ENCODE peak calls at places on chromosomes 4 and X, in five cellular contexts. O is astrocyte of the spinal cord; L is stimulated activated CD8-positive, alpha-beta memory T cell treated with anti-CD3 and anti-CD28 coated beads, Interleukin-15, amount 100 ng/mL, for 4 hours; Q is effector memory CD4-positive, alpha-beta T cell; S is IMR-90. F is an unnamed sample.

GRCh38 chr4:13903851-13904340 is 276.4 kb upstream of the BOD1L1 start:
- DNase-seq in O (peak), L (no peak), Q (no peak), S (no peak), F (no peak)

GRCh38 chr4:82948647-82949204 is 48.2 kb downstream of the THAP9 start:
- DNase-seq in O (peak), L (no peak), Q (no peak), S (peak), F (peak)

GRCh38 chr4:27524224-27524623 is 663.6 kb downstream of the STIM2 start:
- DNase-seq in O (no peak), L (no peak), Q (no peak), S (no peak), F (no peak)

GRCh38 chrX:14802943-14803710 is 69.7 kb downstream of the FANCB start:
- DNase-seq in O (no peak), L (no peak), Q (no peak), S (no peak), F (peak)

GRCh38 chr4:31391976-31392375 is 671.8 kb downstream of the PCDH7 start:
- DNase-seq in O (no peak), L (no peak), Q (no peak), S (no peak), F (no peak)

GRCh38 chr4:21470531-21470930 is 478.0 kb downstream of the KCNIP4 start:
- DNase-seq in O (peak), L (no peak), Q (no peak), S (no peak), F (peak)

GRCh38 chr4:164009435-164009834 is 514.9 kb downstream of the TMA16 start:
- DNase-seq in O (no peak), L (no peak), Q (no peak), S (no peak), F (no peak)

GRCh38 chr4:48722509-48723446 is 57.3 kb downstream of the FRYL start:
- DNase-seq in O (peak), L (no peak), Q (no peak), S (peak), F (peak)

GRCh38 chr4:177194906-177195305 is 114.8 kb upstream of the NEIL3 start:
- DNase-seq in O (no peak), L (no peak), Q (no peak), S (no peak), F (no peak)